ENCODE peak calls at places on chromosomes 2 and 18, in five cellular contexts. I is AG04450, J is glutamatergic neuron, T is stomach, W is neural progenitor cell. S is an unnamed sample.
A peak's percentile ranks its signal among the peaks of the same experiment; 100 is the strongest.

GRCh38 chr18:57088883-57089282 is 58.0 kb upstream of the BOD1L2 start:
- DNase-seq in I (no peak), J (no peak), T (no peak), W (no peak), S (no peak)

GRCh38 chr2:214019973-214020345 is 390.9 kb upstream of the VWC2L start:
- DNase-seq in I (no peak), J (no peak), T (no peak), W (no peak), S (no peak)

GRCh38 chr2:181785677-181786344 is 105.5 kb upstream of the NEUROD1 start:
- DNase-seq in I (no peak), J (no peak), T (no peak), W (no peak), S (no peak)

GRCh38 chr2:206250041-206250897 is 24.2 kb upstream of the ZDBF2 start:
- DNase-seq in I (no peak), J (no peak), T (no peak), W (peak; percentile 70), S (no peak)

GRCh38 chr18:23281626-23282436 is 146.5 kb downstream of the CABLES1 start:
- DNase-seq in I (no peak), J (peak; percentile 37), T (no peak), W (no peak), S (no peak)

GRCh38 chr2:177909962-177910361 is 162.6 kb downstream of the PDE11A start:
- DNase-seq in I (no peak), J (no peak), T (no peak), W (no peak), S (no peak)

GRCh38 chr2:174868916-174869315 is 104.6 kb upstream of the CHRNA1 start:
- DNase-seq in I (no peak), J (no peak), T (no peak), W (no peak), S (no peak)

GRCh38 chr2:200039847-200040246 is 84.5 kb downstream of the MAIP1 start:
- DNase-seq in I (peak; percentile 99), J (no peak), T (no peak), W (no peak), S (no peak)

GRCh38 chr2:16082276-16082675 is 141.9 kb downstream of the MYCN start:
- DNase-seq in I (no peak), J (no peak), T (no peak), W (no peak), S (no peak)

GRCh38 chr18:57807336-57808117 is 4.4 kb upstream of the ATP8B1 start:
- DNase-seq in I (no peak), J (no peak), T (peak; percentile 59), W (no peak), S (no peak)

GRCh38 chr18:80239830-80240229 is 7.5 kb downstream of the PARD6G start:
- DNase-seq in I (no peak), J (no peak), T (no peak), W (no peak), S (no peak)

GRCh38 chr18:14747513-14748474 is at the start of gene ANKRD30B:
- DNase-seq in I (no peak), J (peak; percentile 34), T (no peak), W (no peak), S (no peak)

GRCh38 chr2:189049709-189050108 is 75.5 kb downstream of the COL3A1 start:
- DNase-seq in I (no peak), J (no peak), T (no peak), W (no peak), S (no peak)

GRCh38 chr2:235160281-235160805 is 208.5 kb downstream of the SH3BP4 start:
- DNase-seq in I (no peak), J (no peak), T (no peak), W (no peak), S (no peak)

GRCh38 chr2:240121190-240121589 is 14.9 kb downstream of the COPS9 start:
- DNase-seq in I (no peak), J (no peak), T (no peak), W (no peak), S (no peak)

GRCh38 chr18:11574545-11574944 is 34.9 kb upstream of the SLC35G4 start:
- DNase-seq in I (no peak), J (no peak), T (no peak), W (no peak), S (no peak)

GRCh38 chr2:108271691-108272253 is 16.9 kb upstream of the SULT1C2 start:
- DNase-seq in I (peak; percentile 27), J (no peak), T (no peak), W (no peak), S (no peak)

GRCh38 chr18:74342416-74343043 is 26.9 kb downstream of the C18orf63 start:
- DNase-seq in I (peak; percentile 16), J (no peak), T (peak; percentile 30), W (peak; percentile 53), S (peak; percentile 20)

GRCh38 chr2:11683486-11683885 is 13.5 kb upstream of the NTSR2 start:
- DNase-seq in I (no peak), J (no peak), T (peak; percentile 24), W (peak; percentile 23), S (no peak)

GRCh38 chr18:74945774-74946545 is 263.0 kb downstream of the PTGR3 start:
- DNase-seq in I (no peak), J (no peak), T (no peak), W (no peak), S (no peak)

GRCh38 chr2:54464334-54464733 is 8.2 kb downstream of the SPTBN1 start:
- DNase-seq in I (no peak), J (no peak), T (no peak), W (no peak), S (no peak)

GRCh38 chr2:99984781-99985525 is 157.4 kb downstream of the AFF3 start:
- DNase-seq in I (peak; percentile 47), J (no peak), T (no peak), W (peak; percentile 41), S (no peak)

DNA sequence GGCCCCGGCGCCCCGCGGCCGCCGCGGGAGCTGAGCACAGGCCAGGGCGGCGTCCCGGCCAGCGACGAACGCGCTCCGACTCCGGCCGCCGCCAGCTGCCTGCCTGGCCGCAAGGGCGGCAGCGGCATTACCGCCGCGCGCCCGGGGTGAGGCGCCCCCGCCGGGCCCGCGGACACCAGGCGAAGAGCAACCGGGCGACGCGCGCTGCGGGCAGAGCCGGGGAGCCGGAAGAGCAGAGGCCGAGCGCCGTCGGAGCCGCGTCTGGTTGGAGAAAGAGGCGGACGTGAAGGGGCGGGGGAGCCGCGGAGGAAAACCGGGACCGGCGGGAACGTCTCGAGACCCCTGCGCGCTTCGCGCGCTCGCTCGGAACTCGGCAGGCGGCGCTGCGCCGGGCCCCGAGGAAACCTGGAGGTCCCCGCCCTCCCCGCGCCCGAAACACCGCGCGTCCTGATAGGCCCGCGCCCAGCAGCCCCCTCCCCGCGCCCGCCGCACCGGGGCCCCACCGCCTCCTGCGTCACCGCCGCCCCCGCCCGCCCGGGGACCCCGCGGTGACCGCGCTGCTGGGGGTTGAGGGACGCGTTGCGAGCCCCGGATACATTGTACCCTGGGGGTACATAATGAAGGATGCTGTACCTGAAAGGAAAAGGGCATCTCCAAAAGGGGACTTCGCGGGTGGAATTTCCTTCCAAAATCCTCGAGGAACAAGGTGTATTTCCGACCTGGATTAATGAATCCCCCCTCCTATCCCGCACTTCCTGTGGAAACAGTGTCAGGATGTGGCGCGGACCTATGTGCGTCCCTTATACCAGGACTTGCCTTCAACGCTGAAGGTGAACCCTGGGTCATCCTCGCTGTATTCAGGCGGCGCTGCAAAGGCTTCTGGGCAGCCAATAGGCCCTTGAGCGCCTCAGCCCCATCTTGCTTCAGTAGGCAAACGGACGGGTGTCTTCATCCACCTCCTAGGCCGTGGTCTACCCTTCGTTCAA is 1.0 kb upstream of the B4GALT6 start:
- DNase-seq in I (no peak), J (peak; percentile 87), T (peak; percentile 70), W (peak; percentile 93), S (peak; percentile 86)
- TF ChIP-seq CTCF in I (no peak), J (no peak), T (peak; percentile 29), W (peak; percentile 55), S (peak; percentile 22)

GRCh38 chr18:2100694-2101213 is 470.6 kb downstream of the METTL4 start:
- DNase-seq in I (no peak), J (no peak), T (no peak), W (no peak), S (no peak)

GRCh38 chr18:2102022-2102421 is 469.3 kb downstream of the METTL4 start:
- DNase-seq in I (no peak), J (no peak), T (no peak), W (no peak), S (no peak)

GRCh38 chr18:2103299-2103698 is 468.0 kb downstream of the METTL4 start:
- DNase-seq in I (no peak), J (no peak), T (no peak), W (no peak), S (no peak)

GRCh38 chr18:2108581-2108980 is 462.7 kb downstream of the METTL4 start:
- DNase-seq in I (no peak), J (no peak), T (no peak), W (no peak), S (no peak)

DNA sequence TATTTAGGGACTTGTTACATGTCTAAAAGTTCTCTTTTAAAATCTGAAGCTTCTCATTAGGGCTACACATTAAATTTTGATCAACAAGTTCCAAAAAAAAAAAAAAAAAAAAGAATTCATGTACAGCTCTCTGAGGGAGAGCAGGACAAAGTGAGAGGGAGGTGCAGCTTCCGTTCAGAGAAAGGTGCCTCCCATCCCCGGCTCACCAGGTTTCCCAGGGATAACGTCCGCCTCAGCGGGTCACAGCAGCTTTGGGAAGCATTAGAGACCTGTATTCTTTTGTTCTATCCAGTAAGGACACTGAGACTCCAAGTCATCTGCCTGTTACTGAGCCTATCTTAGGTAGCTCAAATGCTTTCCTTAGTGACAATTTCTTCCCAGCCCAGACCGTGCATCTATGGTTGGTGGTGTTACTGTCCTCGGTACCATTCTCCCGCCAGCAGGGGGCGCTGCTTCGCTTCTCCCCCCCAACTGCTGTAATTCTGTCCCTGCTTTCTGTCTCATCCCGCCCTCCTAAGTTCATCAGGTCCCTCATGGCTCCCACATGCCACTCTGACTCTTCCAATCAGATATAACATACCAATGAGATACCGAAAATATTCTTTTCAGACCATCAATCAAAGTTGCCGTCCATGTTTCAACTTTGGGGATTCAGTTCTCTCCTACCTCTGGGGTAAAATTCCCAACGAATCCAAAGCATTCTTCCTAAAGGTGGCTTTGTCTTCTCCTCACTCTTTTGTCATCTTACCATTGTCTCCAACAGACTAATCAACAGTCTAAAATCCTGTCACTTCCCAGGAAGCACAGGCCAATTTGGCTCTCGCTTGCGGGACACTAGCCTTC is 466.5 kb downstream of the METTL4 start:
- DNase-seq in I (peak; percentile 11), J (peak; percentile 62), T (peak; percentile 64), W (peak; percentile 61), S (peak; percentile 46)
- TF ChIP-seq CTCF in I (peak; percentile 78), J (peak; percentile 85), T (peak; percentile 70), W (peak; percentile 92), S (peak; percentile 61)

GRCh38 chr2:179898873-179899272 is 37.5 kb upstream of the ZNF385B start:
- DNase-seq in I (no peak), J (peak; percentile 47), T (no peak), W (peak; percentile 73), S (peak; percentile 38)
- TF ChIP-seq CTCF in I (peak; percentile 26), J (peak; percentile 49), T (no peak), W (peak; percentile 67), S (peak; percentile 49)

GRCh38 chr18:76255070-76255683 is 239.9 kb downstream of the ZNF516 start:
- DNase-seq in I (no peak), J (no peak), T (no peak), W (no peak), S (no peak)

GRCh38 chr18:76258209-76258608 is 236.8 kb downstream of the ZNF516 start:
- DNase-seq in I (no peak), J (no peak), T (no peak), W (no peak), S (no peak)

GRCh38 chr18:76251691-76252090 is 243.4 kb downstream of the ZNF516 start:
- DNase-seq in I (no peak), J (no peak), T (no peak), W (no peak), S (no peak)

GRCh38 chr18:76256897-76257500 is 238.0 kb downstream of the ZNF516 start:
- DNase-seq in I (peak; percentile 30), J (peak; percentile 43), T (no peak), W (peak; percentile 70), S (peak; percentile 53)

GRCh38 chr18:76252880-76253279 is 242.2 kb downstream of the ZNF516 start:
- DNase-seq in I (no peak), J (no peak), T (no peak), W (peak; percentile 55), S (no peak)
- TF ChIP-seq CTCF in I (peak; percentile 46), J (peak; percentile 80), T (no peak), W (peak; percentile 86), S (peak; percentile 59)